ENCODE peak calls at places on chromosomes 16 and 17, in four cellular contexts. One of them, this sample, is unnamed.

GRCh38 chr17:6591599-6592158 is 35.3 kb upstream of the PITPNM3 start:
- DNase-seq in GM12892: no peak
- DNase-seq in GM12891: no peak
- DNase-seq in GM12878: no peak
- DNase-seq in this sample: no peak

GRCh38 chr16:8931864-8932263 is 31.8 kb downstream of the USP7 start:
- DNase-seq in GM12878: no peak
- DNase-seq in GM12892: no peak
- DNase-seq in GM12891: no peak
- DNase-seq in this sample: no peak

GRCh38 chr17:9401434-9401833 is 174.2 kb downstream of the STX8 start:
- DNase-seq in GM12878: no peak
- DNase-seq in GM12891: no peak
- DNase-seq in GM12892: no peak
- DNase-seq in this sample: no peak

GRCh38 chr17:72136692-72137550 is 16.1 kb downstream of the SOX9 start:
- DNase-seq in GM12891: no peak
- DNase-seq in GM12892: no peak
- DNase-seq in GM12878: no peak
- DNase-seq in this sample: no peak

GRCh38 chr17:65175952-65176351 is 38.8 kb downstream of the RGS9 start:
- DNase-seq in GM12892: no peak
- DNase-seq in GM12891: no peak
- DNase-seq in GM12878: no peak
- DNase-seq in this sample: no peak

GRCh38 chr17:33258291-33258690 is 34.8 kb downstream of the ASIC2 start:
- DNase-seq in GM12878: no peak
- DNase-seq in GM12892: no peak
- DNase-seq in GM12891: no peak
- DNase-seq in this sample: no peak

GRCh38 chr17:74499992-74500391 is 31.3 kb downstream of the CD300LB start:
- DNase-seq in GM12878: no peak
- DNase-seq in GM12891: no peak
- DNase-seq in GM12892: no peak
- DNase-seq in this sample: no peak

GRCh38 chr17:73203788-73204479 is 11.1 kb downstream of the COG1 start:
- DNase-seq in GM12891: no peak
- DNase-seq in GM12892: no peak
- DNase-seq in GM12878: no peak
- DNase-seq in this sample: no peak

GRCh38 chr17:42276359-42276608 is at the start of gene STAT5B:
- DNase-seq in GM12878: no peak
- DNase-seq in GM12891: peak; percentile 88
- DNase-seq in GM12892: peak; percentile 91
- DNase-seq in this sample: peak; percentile 96

GRCh38 chr17:75388476-75389030 is 16.9 kb downstream of the GRB2 start:
- DNase-seq in GM12892: no peak
- DNase-seq in GM12878: no peak
- DNase-seq in GM12891: no peak
- DNase-seq in this sample: no peak

GRCh38 chr16:21991621-21992020 is 9.3 kb downstream of the PDZD9 start:
- DNase-seq in GM12892: no peak
- DNase-seq in GM12878: no peak
- DNase-seq in GM12891: no peak
- DNase-seq in this sample: no peak

GRCh38 chr17:61635913-61636432 is 45.0 kb upstream of the NACA2 start:
- DNase-seq in GM12878: peak; percentile 35
- DNase-seq in GM12892: no peak
- DNase-seq in GM12891: no peak
- DNase-seq in this sample: peak; percentile 28

GRCh38 chr16:31380201-31380600 is 12.9 kb upstream of the ITGAD start:
- DNase-seq in GM12892: no peak
- DNase-seq in GM12891: no peak
- DNase-seq in GM12878: no peak
- DNase-seq in this sample: no peak

GRCh38 chr17:63700528-63701441 is 860 bp upstream of the LIMD2 start:
- DNase-seq in GM12878: no peak
- DNase-seq in GM12892: peak; percentile 68
- DNase-seq in GM12891: peak; percentile 65
- DNase-seq in this sample: peak; percentile 97

GRCh38 chr17:3603119-3603869 is 5.9 kb downstream of the TRPV1 start:
- DNase-seq in GM12878: no peak
- DNase-seq in GM12892: no peak
- DNase-seq in GM12891: no peak
- DNase-seq in this sample: no peak

GRCh38 chr17:67211742-67212141 is 33.3 kb downstream of the HELZ start:
- DNase-seq in GM12891: no peak
- DNase-seq in GM12878: no peak
- DNase-seq in GM12892: no peak
- DNase-seq in this sample: no peak

GRCh38 chr16:3950343-3951193 is 70.1 kb upstream of the CREBBP start:
- DNase-seq in GM12892: no peak
- DNase-seq in GM12878: no peak
- DNase-seq in GM12891: no peak
- DNase-seq in this sample: no peak

GRCh38 chr16:12016166-12016947 is 39.8 kb downstream of the SNX29 start:
- DNase-seq in GM12878: no peak
- DNase-seq in GM12892: no peak
- DNase-seq in GM12891: no peak
- DNase-seq in this sample: no peak

GRCh38 chr16:3131755-3132377 is 3.0 kb upstream of the ZNF213 start:
- DNase-seq in GM12892: peak; percentile 7
- DNase-seq in GM12891: peak; percentile 5
- DNase-seq in GM12878: no peak
- DNase-seq in this sample: peak; percentile 68

GRCh38 chr17:3885271-3885670 is 7.6 kb downstream of the CAMKK1 start:
- DNase-seq in GM12891: no peak
- DNase-seq in GM12892: no peak
- DNase-seq in GM12878: no peak
- DNase-seq in this sample: no peak

GRCh38 chr17:42675984-42676423 is 790 bp downstream of the PLEKHH3 start:
- DNase-seq in GM12891: no peak
- DNase-seq in GM12892: no peak
- DNase-seq in GM12878: no peak
- DNase-seq in this sample: peak; percentile 71

GRCh38 chr17:81731271-81731670 is 19.2 kb downstream of the SLC25A10 start:
- DNase-seq in GM12892: no peak
- DNase-seq in GM12878: no peak
- DNase-seq in GM12891: no peak
- DNase-seq in this sample: no peak

GRCh38 chr17:19533036-19533717 is 477 bp upstream of the SLC47A1 start:
- DNase-seq in GM12892: no peak
- DNase-seq in GM12878: no peak
- DNase-seq in GM12891: no peak
- DNase-seq in this sample: no peak

GRCh38 chr16:23505180-23505665 is 5.1 kb downstream of the GGA2 start:
- DNase-seq in GM12891: no peak
- DNase-seq in GM12892: no peak
- DNase-seq in GM12878: no peak
- DNase-seq in this sample: no peak

GRCh38 chr17:80953471-80954315 is 37.9 kb upstream of the CHMP6 start:
- DNase-seq in GM12878: no peak
- DNase-seq in GM12891: no peak
- DNase-seq in GM12892: no peak
- DNase-seq in this sample: no peak

GRCh38 chr16:86869288-86870022 is 291.1 kb downstream of the FOXL1 start:
- DNase-seq in GM12891: no peak
- DNase-seq in GM12878: no peak
- DNase-seq in GM12892: no peak
- DNase-seq in this sample: no peak

GRCh38 chr16:57601801-57602478 is 26.5 kb upstream of the ADGRG1 start:
- DNase-seq in GM12892: no peak
- DNase-seq in GM12891: no peak
- DNase-seq in GM12878: peak; percentile 93
- DNase-seq in this sample: no peak
- TF ChIP-seq TAF1 in GM12892: no peak
- TF ChIP-seq TAF1 in GM12891: no peak
- TF ChIP-seq TAF1 in GM12878: no peak
- TF ChIP-seq TAF1 in this sample: no peak

DNA sequence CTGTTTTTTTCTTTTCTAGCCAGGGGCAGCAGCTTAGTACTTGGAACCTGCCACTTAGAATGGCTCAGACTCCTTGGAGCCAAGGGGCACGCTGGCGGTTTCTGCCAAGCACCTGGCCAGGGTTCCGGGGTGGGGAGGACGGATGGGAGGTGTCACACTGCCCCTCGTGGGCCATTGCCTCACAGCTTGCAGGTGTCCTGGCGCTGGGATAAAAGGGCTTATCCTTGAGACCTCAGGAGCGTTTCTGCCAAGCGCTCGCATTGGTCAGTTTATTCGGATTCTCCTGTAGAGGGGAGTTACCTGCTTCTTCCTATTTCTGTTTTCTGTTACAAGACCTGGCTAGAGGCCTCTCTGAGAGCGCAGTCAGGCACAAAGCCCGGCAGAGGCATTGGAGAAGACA is 234.6 kb downstream of the MSI2 start:
- DNase-seq in GM12878: no peak
- DNase-seq in GM12891: no peak
- DNase-seq in GM12892: no peak
- DNase-seq in this sample: no peak
- TF ChIP-seq TAF1 in GM12878: no peak
- TF ChIP-seq TAF1 in GM12891: no peak
- TF ChIP-seq TAF1 in GM12892: no peak
- TF ChIP-seq TAF1 in this sample: no peak

GRCh38 chr17:50924800-50925199 is 58.6 kb upstream of the TOB1 start:
- DNase-seq in GM12891: no peak
- DNase-seq in GM12892: no peak
- DNase-seq in GM12878: no peak
- DNase-seq in this sample: no peak

GRCh38 chr17:50924300-50924699 is 58.1 kb upstream of the TOB1 start:
- DNase-seq in GM12878: no peak
- DNase-seq in GM12891: no peak
- DNase-seq in GM12892: no peak
- DNase-seq in this sample: no peak

GRCh38 chr17:50923611-50924010 is 57.5 kb upstream of the TOB1 start:
- DNase-seq in GM12892: no peak
- DNase-seq in GM12891: no peak
- DNase-seq in GM12878: no peak
- DNase-seq in this sample: peak; percentile 76

GRCh38 chr17:50926523-50926922 is 60.4 kb upstream of the TOB1 start:
- DNase-seq in GM12878: no peak
- DNase-seq in GM12892: no peak
- DNase-seq in GM12891: no peak
- DNase-seq in this sample: no peak

GRCh38 chr17:50925296-50925891 is 59.2 kb upstream of the TOB1 start:
- DNase-seq in GM12892: no peak
- DNase-seq in GM12891: no peak
- DNase-seq in GM12878: no peak
- DNase-seq in this sample: no peak
- TF ChIP-seq TAF1 in GM12892: no peak
- TF ChIP-seq TAF1 in GM12891: no peak
- TF ChIP-seq TAF1 in GM12878: no peak
- TF ChIP-seq TAF1 in this sample: no peak

GRCh38 chr16:10611825-10612342 is 31.5 kb upstream of the EMP2 start:
- DNase-seq in GM12892: no peak
- DNase-seq in GM12891: no peak
- DNase-seq in GM12878: no peak
- DNase-seq in this sample: no peak
- TF ChIP-seq TAF1 in GM12892: no peak
- TF ChIP-seq TAF1 in GM12891: no peak
- TF ChIP-seq TAF1 in GM12878: no peak
- TF ChIP-seq TAF1 in this sample: no peak

DNA sequence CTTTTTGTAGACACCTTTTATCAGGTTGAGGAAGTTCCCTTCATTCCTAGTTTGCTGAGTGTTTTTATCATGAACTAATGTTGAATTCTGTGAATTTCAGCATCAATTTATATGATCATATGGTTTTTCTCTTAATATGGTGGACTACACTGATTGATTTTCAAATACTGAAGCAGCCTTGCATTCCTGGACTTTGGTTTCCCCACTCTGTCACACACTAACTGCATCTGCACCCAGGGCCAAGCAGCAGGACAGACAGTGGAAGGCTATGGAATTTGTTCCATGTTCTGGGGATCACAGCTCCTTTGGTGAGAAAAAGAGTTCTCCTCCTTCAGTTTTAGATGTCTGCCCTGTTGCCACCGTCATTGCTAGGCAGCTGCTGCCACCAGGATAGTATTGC is 7.8 kb downstream of the TERF2 start:
- DNase-seq in GM12892: no peak
- DNase-seq in GM12891: no peak
- DNase-seq in GM12878: no peak
- DNase-seq in this sample: no peak
- TF ChIP-seq TAF1 in GM12892: no peak
- TF ChIP-seq TAF1 in GM12891: no peak
- TF ChIP-seq TAF1 in GM12878: no peak
- TF ChIP-seq TAF1 in this sample: no peak

GRCh38 chr16:19700319-19700781 is 17.7 kb downstream of the KNOP1 start:
- DNase-seq in GM12891: no peak
- DNase-seq in GM12878: no peak
- DNase-seq in GM12892: no peak
- DNase-seq in this sample: no peak
- TF ChIP-seq TAF1 in GM12891: no peak
- TF ChIP-seq TAF1 in GM12878: no peak
- TF ChIP-seq TAF1 in GM12892: no peak
- TF ChIP-seq TAF1 in this sample: no peak

GRCh38 chr16:30370444-30371247 is at the start of gene TBC1D10B:
- DNase-seq in GM12878: peak; percentile 100
- DNase-seq in GM12892: peak; percentile 94
- DNase-seq in GM12891: peak; percentile 92
- DNase-seq in this sample: peak; percentile 93

GRCh38 chr16:30368122-30368791 is 2.0 kb downstream of the TBC1D10B start:
- DNase-seq in GM12878: no peak
- DNase-seq in GM12892: no peak
- DNase-seq in GM12891: no peak
- DNase-seq in this sample: no peak

GRCh38 chr16:30368792-30369090 is 1.6 kb downstream of the TBC1D10B start:
- DNase-seq in GM12891: no peak
- DNase-seq in GM12878: no peak
- DNase-seq in GM12892: no peak
- DNase-seq in this sample: no peak

GRCh38 chr16:30369938-30370443 is 303 bp downstream of the TBC1D10B start:
- DNase-seq in GM12878: no peak
- DNase-seq in GM12891: peak; percentile 53
- DNase-seq in GM12892: no peak
- DNase-seq in this sample: no peak

GRCh38 chr16:30369091-30369937 is 980 bp downstream of the TBC1D10B start:
- DNase-seq in GM12892: no peak
- DNase-seq in GM12878: no peak
- DNase-seq in GM12891: no peak
- DNase-seq in this sample: no peak
- TF ChIP-seq TAF1 in GM12892: no peak
- TF ChIP-seq TAF1 in GM12878: no peak
- TF ChIP-seq TAF1 in GM12891: no peak
- TF ChIP-seq TAF1 in this sample: no peak

DNA sequence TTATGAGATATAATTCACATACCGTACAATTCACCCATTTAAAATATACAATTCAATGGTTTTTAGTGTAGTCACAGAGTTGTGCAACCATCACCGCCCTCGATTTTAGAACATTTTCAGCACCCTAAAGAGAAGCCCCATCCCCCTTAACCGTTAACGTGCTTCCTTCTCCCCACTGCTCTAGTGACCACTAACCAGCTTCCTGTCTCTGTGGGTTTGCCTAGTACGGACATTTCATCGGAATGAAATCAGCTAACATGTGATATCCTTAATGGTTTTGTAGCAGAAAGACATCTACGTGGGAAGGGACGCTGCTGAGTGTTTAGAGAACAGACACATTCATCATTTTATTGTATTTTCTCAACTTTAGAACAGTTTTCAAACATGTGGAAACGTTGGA is 80.8 kb upstream of the HSBP1 start:
- DNase-seq in GM12892: no peak
- DNase-seq in GM12878: no peak
- DNase-seq in GM12891: no peak
- DNase-seq in this sample: no peak
- TF ChIP-seq TAF1 in GM12892: no peak
- TF ChIP-seq TAF1 in GM12878: no peak
- TF ChIP-seq TAF1 in GM12891: no peak
- TF ChIP-seq TAF1 in this sample: no peak